ENCODE peak calls at places on chromosomes 11 and 22, in nine cellular contexts. N is cerebellum; W is activated naive CD8-positive, alpha-beta T cell treated with anti-CD3 and anti-CD28 coated beads, Interleukin-2, amount 10 ng/mL, durations not matched to agents 7 days and 5 days; P is HCT116; E is NCI-H2029; O is activated T-helper 1 cell treated with anti-CD3 and anti-CD28 coated beads, Interleukin-2, amount 50 U/mL, for 16 hours; U is body of pancreas; F is transverse colon; L is glutamatergic neuron. G is an unnamed sample.

GRCh38 chr11:10233581-10233980 is 60.4 kb downstream of the SBF2 start:
- DNase-seq in W (no peak), E (no peak), P (peak), N (no peak), O (no peak), U (no peak), L (no peak), F (no peak), G (no peak)

GRCh38 chr11:2885676-2886081 is at the start of gene CDKN1C:
- DNase-seq in F (peak), N (peak), P (peak), W (peak), U (peak), O (peak), E (peak), L (peak), G (peak)

GRCh38 chr22:47309946-47310345 is 547.5 kb downstream of the TBC1D22A start:
- DNase-seq in P (no peak), F (no peak), L (no peak), U (no peak), O (no peak), E (no peak), N (no peak), W (no peak), G (no peak)

GRCh38 chr11:30424851-30425250 is 101.9 kb downstream of the ARL14EP start:
- DNase-seq in N (no peak), F (no peak), O (no peak), W (no peak), P (no peak), E (no peak), U (no peak), L (no peak), G (no peak)

GRCh38 chr11:17117262-17117661 is 39.8 kb upstream of the RPS13 start:
- DNase-seq in L (no peak), P (no peak), O (no peak), F (no peak), N (no peak), U (no peak), W (no peak), E (no peak), G (no peak)

GRCh38 chr11:34366522-34366921 is 8.7 kb upstream of the ABTB2 start:
- DNase-seq in N (no peak), P (peak), W (no peak), E (no peak), F (peak), L (no peak), O (no peak), U (peak), G (no peak)

GRCh38 chr11:75248924-75249256 is 8.3 kb downstream of the TPBGL start:
- DNase-seq in N (no peak), E (no peak), W (no peak), F (no peak), O (no peak), U (no peak), L (no peak), P (no peak), G (no peak)

GRCh38 chr22:38230916-38231315 is 29.1 kb downstream of the MAFF start:
- DNase-seq in P (no peak), W (no peak), O (no peak), F (no peak), E (no peak), L (no peak), U (no peak), N (no peak), G (no peak)

GRCh38 chr22:22955866-22956535 is 68.4 kb downstream of the IGLL5 start:
- DNase-seq in E (peak), L (peak), F (peak), N (peak), W (peak), P (peak), U (peak), O (peak), G (no peak)

GRCh38 chr11:36371590-36371989 is 75.5 kb downstream of the PRR5L start:
- DNase-seq in F (no peak), N (no peak), O (no peak), U (no peak), E (no peak), W (no peak), L (no peak), P (no peak), G (no peak)

GRCh38 chr22:43313497-43314474 is 29.4 kb downstream of the SCUBE1 start:
- DNase-seq in U (peak), L (peak), W (no peak), O (no peak), P (no peak), E (no peak), N (no peak), F (peak), G (no peak)

GRCh38 chr11:93672280-93672679 is 10.8 kb downstream of the CEP295 start:
- DNase-seq in O (no peak), W (no peak), E (no peak), U (no peak), P (no peak), F (no peak), L (no peak), N (no peak), G (no peak)

GRCh38 chr11:9664276-9665171 is 647 bp downstream of the SWAP70 start:
- DNase-seq in N (no peak), F (peak), O (peak), E (peak), P (no peak), W (peak), L (no peak), U (peak), G (peak)